ENCODE peak calls at places on chromosomes 16 and 17, in eight cellular contexts. L is activated gamma-delta T cell treated with anti-CD3 and anti-CD28 coated beads, Interleukin-2, amount 50 U/mL, for 16 hours; Q is activated B cell treated with CpG ODN at 0.5 μM for 24 hours; T is SK-N-DZ; P is hypothalamus; J is H54; R is tibial nerve; G is fibroblast of lung. Z is an unnamed sample.

GRCh38 chr17:75629157-75629556 is 4.1 kb upstream of the SMIM5 start:
- DNase-seq in Q (no peak), T (no peak), L (no peak), P (no peak), G (no peak), R (no peak), J (no peak), Z (no peak)

GRCh38 chr16:26169451-26169850 is 477.7 kb downstream of the HS3ST4 start:
- DNase-seq in G (no peak), T (no peak), Q (no peak), P (no peak), L (no peak), J (no peak), R (no peak), Z (no peak)

GRCh38 chr16:27969574-27969973 is 93.9 kb downstream of the GSG1L start:
- DNase-seq in R (no peak), P (no peak), J (no peak), Q (no peak), L (no peak), G (no peak), T (no peak), Z (peak; percentile 63)

GRCh38 chr17:73630531-73630930 is 13.7 kb downstream of the SDK2 start:
- DNase-seq in G (no peak), R (no peak), J (no peak), L (no peak), P (no peak), Q (no peak), T (no peak), Z (no peak)

GRCh38 chr17:58677204-58677880 is 14.5 kb downstream of the TEX14 start:
- DNase-seq in G (peak; percentile 51), L (no peak), J (peak; percentile 34), T (no peak), R (no peak), Q (no peak), P (no peak), Z (peak; percentile 17)

GRCh38 chr17:75652934-75653549 is 13.9 kb downstream of the RECQL5 start:
- DNase-seq in Q (no peak), T (peak; percentile 53), J (no peak), L (no peak), R (no peak), P (no peak), G (peak; percentile 23), Z (peak; percentile 54)

GRCh38 chr16:58026139-58026704 is 668 bp downstream of the MMP15 start:
- DNase-seq in R (no peak), L (no peak), J (peak; percentile 58), T (no peak), P (no peak), Q (peak; percentile 24), G (peak; percentile 43), Z (peak; percentile 67)

GRCh38 chr17:83083368-83084201 is 4.2 kb downstream of the METRNL start:
- DNase-seq in Q (no peak), T (no peak), P (no peak), J (peak; percentile 99), G (peak; percentile 99), L (peak; percentile 71), R (no peak), Z (peak; percentile 98)

GRCh38 chr17:42142371-42142896 is 12.4 kb downstream of the RAB5C start:
- DNase-seq in Q (no peak), P (no peak), R (no peak), L (no peak), T (no peak), G (peak; percentile 91), J (no peak), Z (peak; percentile 92)

GRCh38 chr17:80219013-80219776 is 938 bp downstream of the SGSH start:
- DNase-seq in T (peak; percentile 83), G (peak; percentile 88), Q (peak; percentile 75), J (peak; percentile 91), L (peak; percentile 93), P (peak; percentile 23), R (peak; percentile 80), Z (peak; percentile 88)